ENCODE peak calls at places on chromosomes 12 and 14, in nine cellular contexts. O is fibroblast of the aortic adventitia; Z is HuH-7; I is lower leg skin; L is stimulated activated naive CD8-positive, alpha-beta T cell treated with anti-CD3 and anti-CD28 coated beads, Interleukin-15, Interleukin-2, amounts not matched to agents 100 U/mL and 50 U/mL, for 24 hours; A is astrocyte of the spinal cord; H is thoracic aorta; F is SK-MEL-5; G is cerebellum. V is an unnamed sample.

GRCh38 chr12:10688042-10688441 is 14.2 kb upstream of the STYK1 start:
- DNase-seq in O (no peak), Z (no peak), I (no peak), L (no peak), A (no peak), H (no peak), F (no peak), G (no peak), V (no peak)

GRCh38 chr14:88380405-88380804 is 5.1 kb upstream of the SPATA7 start:
- DNase-seq in O (peak; percentile 33), Z (no peak), I (no peak), L (no peak), A (peak; percentile 15), H (no peak), F (peak; percentile 26), G (peak; percentile 48), V (peak; percentile 29)

GRCh38 chr14:49497725-49498348 is 88.3 kb downstream of the RPS29 start:
- DNase-seq in O (peak; percentile 86), Z (peak; percentile 15), I (no peak), L (no peak), A (peak; percentile 78), H (no peak), F (peak; percentile 81), G (peak; percentile 30), V (no peak)

GRCh38 chr14:68687746-68688145 is 105.1 kb downstream of the ZFP36L1 start:
- DNase-seq in O (peak; percentile 58), Z (no peak), I (no peak), L (no peak), A (peak; percentile 93), H (no peak), F (no peak), G (no peak), V (peak; percentile 20)

GRCh38 chr14:102819176-102819628 is 42.0 kb downstream of the TRAF3 start:
- DNase-seq in O (no peak), Z (peak; percentile 26), I (no peak), L (peak; percentile 77), A (no peak), H (no peak), F (no peak), G (no peak), V (no peak)

GRCh38 chr14:61358812-61359211 is 37.4 kb downstream of the PRKCH start:
- DNase-seq in O (no peak), Z (no peak), I (no peak), L (no peak), A (no peak), H (no peak), F (no peak), G (no peak), V (no peak)

GRCh38 chr12:89138048-89138852 is 214.1 kb downstream of the DUSP6 start:
- DNase-seq in O (peak; percentile 22), Z (no peak), I (no peak), L (peak; percentile 17), A (peak; percentile 17), H (no peak), F (no peak), G (no peak), V (no peak)

GRCh38 chr14:90388437-90388836 is 8.4 kb upstream of the CALM1 start:
- DNase-seq in O (peak; percentile 80), Z (no peak), I (no peak), L (no peak), A (peak; percentile 77), H (no peak), F (no peak), G (no peak), V (no peak)

GRCh38 chr14:89672636-89673279 is 255.7 kb upstream of the FOXN3 start:
- DNase-seq in O (peak; percentile 16), Z (peak; percentile 31), I (no peak), L (no peak), A (no peak), H (no peak), F (no peak), G (no peak), V (peak; percentile 32)

GRCh38 chr12:9711664-9712063 is 21.2 kb downstream of the CLECL1 start:
- DNase-seq in O (no peak), Z (no peak), I (no peak), L (no peak), A (no peak), H (no peak), F (no peak), G (no peak), V (no peak)

GRCh38 chr12:13171921-13172859 is 24.3 kb upstream of the EMP1 start:
- DNase-seq in O (peak; percentile 71), Z (peak; percentile 36), I (no peak), L (no peak), A (no peak), H (no peak), F (no peak), G (no peak), V (peak; percentile 91)

GRCh38 chr12:15757553-15758255 is 31.5 kb downstream of the EPS8 start:
- DNase-seq in O (peak; percentile 80), Z (no peak), I (peak; percentile 18), L (no peak), A (peak; percentile 79), H (peak; percentile 6), F (peak; percentile 73), G (no peak), V (peak; percentile 22)

GRCh38 chr12:27781680-27782079 is 1.6 kb upstream of the MANSC4 start:
- DNase-seq in O (peak; percentile 47), Z (no peak), I (no peak), L (no peak), A (peak; percentile 27), H (no peak), F (no peak), G (no peak), V (no peak)

GRCh38 chr12:124564232-124564958 is 3.0 kb downstream of the NCOR2 start:
- DNase-seq in O (no peak), Z (no peak), I (no peak), L (no peak), A (no peak), H (no peak), F (no peak), G (no peak), V (no peak)

GRCh38 chr12:94244165-94245133 is 96.1 kb downstream of the PLXNC1 start:
- DNase-seq in O (no peak), Z (no peak), I (no peak), L (peak; percentile 75), A (no peak), H (no peak), F (no peak), G (no peak), V (no peak)